ENCODE peak calls at places on chromosomes 12 and 14, in four cellular contexts. Y is HepG2, E is K562, X is Panc1. F is an unnamed sample.

GRCh38 chr12:46371718-46372130 is 849 bp downstream of the SLC38A2 start:
- DNase-seq in Y (no peak), E (peak), X (no peak), F (no peak)

GRCh38 chr12:52921488-52922165 is 16.8 kb upstream of the KRT8 start:
- DNase-seq in Y (no peak), E (no peak), X (no peak), F (no peak)

GRCh38 chr12:50786498-50787231 is 22.8 kb downstream of the ATF1 start:
- DNase-seq in Y (peak), E (no peak), X (peak), F (peak)

GRCh38 chr14:103259801-103260628 is 74.0 kb upstream of the EIF5 start:
- DNase-seq in Y (no peak), E (no peak), X (no peak), F (no peak)

GRCh38 chr14:33332497-33332896 is 393.8 kb downstream of the NPAS3 start:
- DNase-seq in Y (no peak), E (no peak), X (no peak), F (no peak)

GRCh38 chr14:30935445-30935844 is 61.1 kb downstream of the COCH start:
- DNase-seq in Y (no peak), E (no peak), X (no peak), F (no peak)

GRCh38 chr12:90280564-90281058 is 572.0 kb upstream of the ATP2B1 start:
- DNase-seq in Y (no peak), E (no peak), X (no peak), F (no peak)

GRCh38 chr12:50326636-50327284 is 43.4 kb upstream of the LIMA1 start:
- DNase-seq in Y (peak), E (no peak), X (no peak), F (no peak)

GRCh38 chr14:96037891-96038557 is 1.1 kb upstream of the C14orf132 start:
- DNase-seq in Y (no peak), E (no peak), X (no peak), F (peak)

GRCh38 chr12:131610891-131611290 is 100.0 kb upstream of the SFSWAP start:
- DNase-seq in Y (no peak), E (no peak), X (no peak), F (no peak)

GRCh38 chr12:8907513-8907912 is 6.8 kb upstream of the PHC1 start:
- DNase-seq in Y (no peak), E (no peak), X (no peak), F (no peak)

GRCh38 chr12:113610698-113611097 is 139.0 kb upstream of the LHX5 start:
- DNase-seq in Y (no peak), E (no peak), X (no peak), F (no peak)

GRCh38 chr12:53131844-53132243 is 28.6 kb downstream of the SOAT2 start:
- DNase-seq in Y (peak), E (no peak), X (no peak), F (no peak)

GRCh38 chr12:32083489-32083888 is 23.2 kb upstream of the BICD1 start:
- DNase-seq in Y (no peak), E (no peak), X (no peak), F (no peak)

GRCh38 chr12:131091976-131092691 is 138.4 kb downstream of the ADGRD1 start:
- DNase-seq in Y (no peak), E (no peak), X (no peak), F (no peak)

GRCh38 chr12:127888948-127889347 is 378.0 kb upstream of the TMEM132C start:
- DNase-seq in Y (no peak), E (no peak), X (no peak), F (no peak)

GRCh38 chr12:59808317-59808910 is 212.6 kb downstream of the SLC16A7 start:
- DNase-seq in Y (peak), E (peak), X (peak), F (peak)

GRCh38 chr12:13071305-13072280 is 27.4 kb downstream of the FAM234B start:
- DNase-seq in Y (no peak), E (peak), X (no peak), F (no peak)

GRCh38 chr14:77126461-77126990 is 15.1 kb downstream of the ZDHHC22 start:
- DNase-seq in Y (no peak), E (no peak), X (no peak), F (no peak)

GRCh38 chr14:104390941-104391901 is 188.3 kb upstream of the C14orf180 start:
- DNase-seq in Y (no peak), E (no peak), X (no peak), F (no peak)

GRCh38 chr12:104886418-104887401 is 71.4 kb downstream of the SLC41A2 start:
- DNase-seq in Y (no peak), E (no peak), X (no peak), F (peak)

GRCh38 chr12:59736359-59736758 is 140.5 kb downstream of the SLC16A7 start:
- DNase-seq in Y (no peak), E (no peak), X (no peak), F (no peak)

GRCh38 chr14:24051162-24051788 is 534 bp upstream of the CARMIL3 start:
- DNase-seq in Y (no peak), E (no peak), X (no peak), F (no peak)

GRCh38 chr12:25684070-25684469 is 131.0 kb upstream of the LMNTD1 start:
- DNase-seq in Y (no peak), E (no peak), X (no peak), F (no peak)

GRCh38 chr12:55789171-55789570 is 28.4 kb downstream of the SARNP start:
- DNase-seq in Y (no peak), E (no peak), X (no peak), F (no peak)

GRCh38 chr12:12474471-12474928 is 88.2 kb downstream of the DUSP16 start:
- DNase-seq in Y (no peak), E (peak), X (no peak), F (no peak)

GRCh38 chr12:110846615-110847566 is at the start of gene CCDC63:
- DNase-seq in Y (peak), E (peak), X (no peak), F (peak)

GRCh38 chr14:96997996-96998395 is 200.8 kb downstream of the VRK1 start:
- DNase-seq in Y (no peak), E (no peak), X (no peak), F (no peak)

GRCh38 chr14:73773441-73774243 is 59.5 kb upstream of the PNMA1 start:
- DNase-seq in Y (no peak), E (peak), X (no peak), F (no peak)

GRCh38 chr12:54701940-54702592 is 53.9 kb upstream of the DCD start:
- DNase-seq in Y (peak), E (peak), X (no peak), F (peak)

GRCh38 chr14:73230051-73230450 is 7.3 kb upstream of the PAPLN start:
- DNase-seq in Y (no peak), E (no peak), X (no peak), F (no peak)

GRCh38 chr12:97943359-97943758 is 480.8 kb downstream of the RMST start:
- DNase-seq in Y (no peak), E (no peak), X (no peak), F (no peak)

GRCh38 chr14:104280902-104281767 is 142.7 kb downstream of the KIF26A start:
- DNase-seq in Y (no peak), E (no peak), X (no peak), F (no peak)

GRCh38 chr12:44689587-44689986 is 186.5 kb downstream of the NELL2 start:
- DNase-seq in Y (no peak), E (no peak), X (no peak), F (no peak)

GRCh38 chr12:123433615-123434014 is 2.9 kb downstream of the RILPL2 start:
- DNase-seq in Y (no peak), E (no peak), X (no peak), F (no peak)

GRCh38 chr12:123436017-123436964 is at the start of gene RILPL2:
- DNase-seq in Y (peak), E (peak), X (no peak), F (peak)

GRCh38 chr12:123435636-123436016 is 858 bp downstream of the RILPL2 start:
- DNase-seq in Y (no peak), E (no peak), X (no peak), F (no peak)

GRCh38 chr12:123427036-123427769 is 9.3 kb downstream of the RILPL2 start:
- DNase-seq in Y (no peak), E (no peak), X (no peak), F (no peak)

DNA sequence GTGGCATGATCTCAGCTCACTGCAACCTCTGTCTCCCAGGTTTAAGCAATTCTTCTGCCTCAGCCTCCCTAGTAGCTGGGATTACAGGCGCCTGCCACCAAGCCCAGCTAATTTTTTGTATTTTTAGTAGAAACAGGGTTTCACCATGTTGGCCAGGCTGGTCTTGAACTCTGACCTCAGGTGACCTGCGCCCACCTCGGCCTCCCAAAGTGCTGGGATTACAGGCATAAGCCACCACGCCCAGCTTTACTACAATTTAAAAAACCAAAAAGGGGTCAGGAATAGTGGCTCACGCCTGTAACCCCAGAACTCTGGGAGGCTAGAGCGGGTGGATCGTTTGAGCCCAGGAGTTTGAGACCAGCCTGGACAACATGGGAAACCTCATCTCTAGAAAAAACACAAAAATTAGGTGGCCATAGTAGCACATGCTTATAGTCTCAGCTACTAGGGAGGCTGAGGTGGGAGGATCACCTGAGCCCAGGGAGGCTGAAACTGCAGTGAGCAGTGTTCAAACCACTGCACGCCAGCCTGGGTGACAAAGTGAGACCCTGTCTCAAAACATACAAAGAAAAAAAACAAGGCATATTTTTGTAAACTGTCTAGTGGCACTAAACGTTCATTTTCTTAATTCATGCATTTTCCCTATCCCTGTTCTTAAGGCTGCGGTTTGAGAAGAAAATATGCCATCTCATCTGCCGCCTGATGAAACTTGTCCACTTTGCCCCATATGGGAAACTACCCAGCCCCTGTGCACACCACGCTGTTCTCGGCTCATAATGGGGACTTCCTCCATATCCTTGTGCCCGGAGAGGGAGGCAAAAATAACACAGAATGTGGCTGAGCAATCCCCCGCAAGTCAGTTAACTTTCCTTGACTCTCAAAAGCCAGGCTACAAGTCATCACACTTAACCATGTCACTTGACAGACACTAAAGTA is 4.3 kb downstream of the RILPL2 start:
- DNase-seq in Y (no peak), E (no peak), X (no peak), F (no peak)
- TF ChIP-seq TCF7L2 in Y (no peak), E (no peak), X (no peak), F (no peak)

GRCh38 chr12:80269953-80270552 is 170.7 kb downstream of the OTOGL start:
- DNase-seq in Y (peak), E (peak), X (peak), F (peak)
- TF ChIP-seq TCF7L2 in Y (no peak), E (no peak), X (no peak), F (no peak)

GRCh38 chr12:117063162-117063911 is 35.9 kb downstream of the TESC start:
- DNase-seq in Y (no peak), E (no peak), X (no peak), F (no peak)
- TF ChIP-seq TCF7L2 in Y (no peak), E (no peak), X (no peak), F (no peak)

DNA sequence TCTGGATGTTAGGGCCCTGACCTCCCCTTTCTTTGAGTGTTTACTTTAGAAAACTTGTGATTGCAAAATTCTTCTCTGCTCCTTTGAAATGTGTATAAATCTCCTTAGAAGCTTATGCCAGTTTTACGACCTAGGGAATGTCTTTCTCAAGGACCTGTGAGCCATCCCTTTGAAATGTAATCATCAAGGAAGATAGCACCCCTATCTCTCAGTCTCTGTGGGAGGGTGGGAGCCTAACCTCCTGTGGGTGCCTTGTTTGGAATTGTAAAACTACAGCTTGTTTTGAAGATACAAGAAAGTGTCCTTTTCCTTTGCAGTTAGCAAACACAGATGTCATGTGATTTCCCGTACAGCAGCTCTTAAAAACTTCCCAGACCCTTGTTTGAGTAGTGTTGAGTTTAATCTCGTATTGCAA is 3.3 kb downstream of the OR10AD1 start:
- DNase-seq in Y (no peak), E (no peak), X (no peak), F (no peak)
- TF ChIP-seq TCF7L2 in Y (no peak), E (no peak), X (no peak), F (no peak)

GRCh38 chr14:100268591-100269207 is 29.8 kb downstream of the YY1 start:
- DNase-seq in Y (peak), E (no peak), X (no peak), F (no peak)
- TF ChIP-seq TCF7L2 in Y (no peak), E (no peak), X (no peak), F (no peak)

GRCh38 chr12:5344131-5344530 is 87.8 kb upstream of the NTF3 start:
- DNase-seq in Y (no peak), E (no peak), X (no peak), F (no peak)
- TF ChIP-seq TCF7L2 in Y (no peak), E (no peak), X (no peak), F (no peak)

GRCh38 chr14:20803221-20803620 is 577 bp upstream of the RNASE1 start:
- DNase-seq in Y (no peak), E (peak), X (no peak), F (no peak)
- TF ChIP-seq TCF7L2 in Y (no peak), E (no peak), X (no peak), F (no peak)

DNA sequence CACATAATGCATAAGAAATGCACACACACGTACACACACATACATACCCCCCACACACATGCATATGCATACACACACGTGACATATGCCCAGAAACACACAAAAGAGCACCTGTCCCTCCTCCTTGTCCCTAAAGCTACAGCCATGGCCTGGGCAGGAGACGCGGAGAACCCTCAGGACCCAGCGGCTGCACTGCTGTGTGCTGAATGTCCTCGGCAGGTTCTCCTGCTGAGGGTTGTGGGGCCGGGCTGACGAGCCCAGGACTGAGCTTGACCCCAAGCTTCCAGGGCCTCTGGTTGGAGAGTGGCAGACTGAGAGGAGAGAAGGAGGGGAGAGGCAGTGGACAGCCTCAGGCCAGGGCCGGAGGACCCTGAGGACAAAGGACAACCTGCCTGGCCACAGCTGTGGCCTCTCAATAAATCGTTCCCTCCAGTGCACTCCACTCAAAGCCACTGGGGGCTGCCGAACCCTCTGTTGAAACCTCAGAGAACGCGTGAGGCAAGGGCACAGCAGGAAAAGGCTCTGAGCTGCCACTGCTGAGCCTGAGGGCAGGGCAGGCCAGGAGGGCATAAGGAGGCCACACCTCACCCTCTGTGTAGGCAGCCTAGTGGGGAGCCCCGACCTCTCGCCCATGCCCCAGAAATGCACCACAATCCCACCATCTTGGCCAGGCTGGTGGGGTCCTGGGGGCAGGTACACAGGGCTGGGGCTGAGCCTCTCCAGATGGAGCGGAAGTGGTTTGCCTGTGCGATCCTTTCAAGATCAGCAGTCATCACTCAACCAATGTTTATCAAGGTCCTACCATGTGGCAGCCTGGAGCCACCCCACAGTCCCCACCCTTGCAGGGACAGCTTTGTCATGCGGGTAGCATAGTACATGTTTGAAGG is 3.1 kb downstream of the CACNA2D4 start:
- DNase-seq in Y (no peak), E (peak), X (no peak), F (no peak)
- TF ChIP-seq TCF7L2 in Y (no peak), E (no peak), X (no peak), F (no peak)

GRCh38 chr14:71852201-71852600 is 80.0 kb upstream of the RGS6 start:
- DNase-seq in Y (no peak), E (no peak), X (no peak), F (no peak)

GRCh38 chr14:71856199-71856919 is 75.9 kb upstream of the RGS6 start:
- DNase-seq in Y (no peak), E (peak), X (no peak), F (no peak)

GRCh38 chr14:71855399-71856036 is 76.7 kb upstream of the RGS6 start:
- DNase-seq in Y (peak), E (peak), X (peak), F (peak)
- TF ChIP-seq TCF7L2 in Y (no peak), E (no peak), X (no peak), F (no peak)

F was measured in HCT116.